ENCODE peak calls at places on chromosomes 1 and 21, in four cellular contexts. R is upper lobe of left lung, J is coronary artery, F is A549. Z is an unnamed sample.

GRCh38 chr1:234765672-234766071 is 155.7 kb upstream of the IRF2BP2 start:
- DNase-seq in J (no peak), F (no peak), R (no peak), Z (no peak)

GRCh38 chr1:27772071-27772470 is 948 bp upstream of the STX12 start:
- DNase-seq in J (no peak), F (no peak), R (no peak), Z (no peak)

GRCh38 chr1:171381866-171382210 is 67.9 kb downstream of the FMO4 start:
- DNase-seq in F (no peak), J (no peak), R (no peak), Z (no peak)

GRCh38 chr1:85328713-85329376 is 52.4 kb upstream of the BCL10 start:
- DNase-seq in F (peak; percentile 77), J (no peak), R (peak; percentile 34), Z (no peak)

GRCh38 chr1:117627562-117628165 is 21.8 kb downstream of the TENT5C start:
- DNase-seq in R (no peak), J (peak; percentile 26), F (no peak), Z (no peak)

GRCh38 chr1:165490175-165490574 is 45.2 kb upstream of the RXRG start:
- DNase-seq in F (no peak), R (no peak), J (no peak), Z (no peak)

GRCh38 chr1:234584926-234585325 is 25.1 kb downstream of the IRF2BP2 start:
- DNase-seq in J (no peak), F (no peak), R (no peak), Z (no peak)

GRCh38 chr21:41615613-41616012 is 107.7 kb upstream of the TMPRSS2 start:
- DNase-seq in R (no peak), F (no peak), J (no peak), Z (no peak)

GRCh38 chr1:22239378-22239777 is 96.5 kb upstream of the WNT4 start:
- DNase-seq in R (peak; percentile 44), F (no peak), J (no peak), Z (no peak)

GRCh38 chr1:151145158-151146071 is 1.0 kb downstream of the SEMA6C start:
- DNase-seq in R (peak; percentile 40), F (no peak), J (no peak), Z (no peak)

GRCh38 chr1:23381233-23381885 is 11.7 kb upstream of the ZNF436 start:
- DNase-seq in R (no peak), F (no peak), J (no peak), Z (no peak)

GRCh38 chr1:237324226-237324625 is 282.2 kb downstream of the RYR2 start:
- DNase-seq in J (no peak), F (no peak), R (no peak), Z (no peak)

GRCh38 chr1:100130552-100131077 is 2.1 kb downstream of the SASS6 start:
- DNase-seq in J (no peak), F (no peak), R (no peak), Z (peak; percentile 60)

GRCh38 chr1:109929588-109930251 is 19.1 kb downstream of the CSF1 start:
- DNase-seq in J (no peak), R (no peak), F (no peak), Z (no peak)

GRCh38 chr1:23198373-23198772 is 18.9 kb downstream of the HTR1D start:
- DNase-seq in F (no peak), J (no peak), R (no peak), Z (no peak)

GRCh38 chr1:95071539-95071938 is 1.2 kb downstream of the ALG14 start:
- DNase-seq in F (no peak), R (no peak), J (no peak), Z (no peak)

GRCh38 chr21:26965567-26966359 is 1.1 kb downstream of the ADAMTS5 start:
- DNase-seq in J (no peak), R (no peak), F (no peak), Z (no peak)

GRCh38 chr1:40974945-40975344 is 4.6 kb upstream of the CTPS1 start:
- DNase-seq in J (no peak), R (no peak), F (no peak), Z (no peak)

GRCh38 chr1:70627910-70628309 is 216.8 kb downstream of the CTH start:
- DNase-seq in F (no peak), J (no peak), R (peak; percentile 28), Z (no peak)

GRCh38 chr1:1270813-1271212 is 2.8 kb downstream of the UBE2J2 start:
- DNase-seq in R (no peak), J (no peak), F (no peak), Z (no peak)
- H3K4me3 ChIP-seq in R (no peak overlapping the region), J (peak overlapping the region; percentile 49), F (no peak overlapping the region), Z (no peak overlapping the region)

DNA sequence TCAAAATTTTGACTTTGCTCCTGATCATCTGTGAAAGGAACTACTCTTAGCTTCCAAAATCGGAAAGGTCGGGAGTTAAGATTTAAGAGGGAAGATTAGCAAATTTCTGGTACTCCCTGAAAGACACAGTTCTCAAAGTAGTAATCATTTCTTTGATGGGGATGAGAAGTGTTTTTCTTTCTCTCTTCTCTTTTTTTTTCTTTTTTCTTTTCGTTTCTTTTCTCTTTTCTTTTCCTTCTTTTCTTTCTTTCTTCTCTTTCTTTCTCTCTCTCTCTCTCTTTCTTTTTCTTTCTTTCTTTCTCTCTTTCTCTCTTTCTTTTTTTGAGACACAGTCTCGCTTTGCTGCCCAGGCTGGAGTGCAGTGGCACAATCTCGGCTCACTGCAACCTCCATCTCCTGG is 5.1 kb upstream of the RAB29 start:
- DNase-seq in J (no peak), R (no peak), F (no peak), Z (no peak)
- TF ChIP-seq CTCF in J (no peak), R (no peak), F (no peak), Z (no peak)

GRCh38 chr1:229817936-229818335 is 191.9 kb downstream of the URB2 start:
- DNase-seq in R (no peak), F (no peak), J (no peak), Z (no peak)
- H3K4me3 ChIP-seq in R (no peak overlapping the region), F (no peak overlapping the region), J (no peak overlapping the region), Z (no peak overlapping the region)

GRCh38 chr1:214086945-214087344 is 99.2 kb downstream of the PROX1 start:
- DNase-seq in J (no peak), F (no peak), R (no peak), Z (no peak)
- TF ChIP-seq CTCF in J (no peak), F (no peak), R (no peak), Z (no peak)

GRCh38 chr1:211605034-211605433 is 26.1 kb upstream of the SLC30A1 start:
- DNase-seq in R (no peak), F (no peak), J (no peak), Z (no peak)

GRCh38 chr1:211604548-211604947 is 25.6 kb upstream of the SLC30A1 start:
- DNase-seq in J (no peak), R (no peak), F (no peak), Z (no peak)

GRCh38 chr1:211603713-211604112 is 24.8 kb upstream of the SLC30A1 start:
- DNase-seq in R (no peak), F (no peak), J (no peak), Z (no peak)

GRCh38 chr1:211601982-211602644 is 23.2 kb upstream of the SLC30A1 start:
- DNase-seq in F (no peak), R (no peak), J (no peak), Z (no peak)

GRCh38 chr1:211603191-211603701 is 24.3 kb upstream of the SLC30A1 start:
- DNase-seq in J (no peak), F (no peak), R (no peak), Z (no peak)
- H3K4me3 ChIP-seq in J (no peak overlapping the region), F (no peak overlapping the region), R (no peak overlapping the region), Z (no peak overlapping the region)

GRCh38 chr1:29912413-29912812 is 676.1 kb downstream of the PTPRU start:
- DNase-seq in R (no peak), F (no peak), J (no peak), Z (peak; percentile 15)
- TF ChIP-seq CTCF in R (peak; percentile 22), F (peak; percentile 38), J (no peak), Z (peak; percentile 28)

GRCh38 chr1:225815526-225816178 is 5.7 kb downstream of the EPHX1 start:
- DNase-seq in F (no peak), R (no peak), J (no peak), Z (no peak)

GRCh38 chr1:225818229-225818628 is 8.3 kb downstream of the EPHX1 start:
- DNase-seq in F (no peak), R (no peak), J (no peak), Z (no peak)

GRCh38 chr1:225819346-225820192 is 9.6 kb downstream of the EPHX1 start:
- DNase-seq in F (no peak), R (no peak), J (no peak), Z (no peak)

GRCh38 chr1:225816643-225817538 is 7.0 kb downstream of the EPHX1 start:
- DNase-seq in F (no peak), J (peak; percentile 88), R (no peak), Z (no peak)

GRCh38 chr1:225817611-225818061 is 7.7 kb downstream of the EPHX1 start:
- DNase-seq in F (peak; percentile 65), J (peak; percentile 96), R (peak; percentile 95), Z (no peak)
- H3K4me3 ChIP-seq in F (no peak overlapping the region), J (peak overlapping the region; percentile 48), R (no peak overlapping the region), Z (no peak overlapping the region)

GRCh38 chr1:226979115-226979516 is 39.0 kb downstream of the COQ8A start:
- DNase-seq in R (no peak), F (no peak), J (peak; percentile 64), Z (no peak)
- TF ChIP-seq CTCF in R (no peak), F (no peak), J (no peak), Z (no peak)

DNA sequence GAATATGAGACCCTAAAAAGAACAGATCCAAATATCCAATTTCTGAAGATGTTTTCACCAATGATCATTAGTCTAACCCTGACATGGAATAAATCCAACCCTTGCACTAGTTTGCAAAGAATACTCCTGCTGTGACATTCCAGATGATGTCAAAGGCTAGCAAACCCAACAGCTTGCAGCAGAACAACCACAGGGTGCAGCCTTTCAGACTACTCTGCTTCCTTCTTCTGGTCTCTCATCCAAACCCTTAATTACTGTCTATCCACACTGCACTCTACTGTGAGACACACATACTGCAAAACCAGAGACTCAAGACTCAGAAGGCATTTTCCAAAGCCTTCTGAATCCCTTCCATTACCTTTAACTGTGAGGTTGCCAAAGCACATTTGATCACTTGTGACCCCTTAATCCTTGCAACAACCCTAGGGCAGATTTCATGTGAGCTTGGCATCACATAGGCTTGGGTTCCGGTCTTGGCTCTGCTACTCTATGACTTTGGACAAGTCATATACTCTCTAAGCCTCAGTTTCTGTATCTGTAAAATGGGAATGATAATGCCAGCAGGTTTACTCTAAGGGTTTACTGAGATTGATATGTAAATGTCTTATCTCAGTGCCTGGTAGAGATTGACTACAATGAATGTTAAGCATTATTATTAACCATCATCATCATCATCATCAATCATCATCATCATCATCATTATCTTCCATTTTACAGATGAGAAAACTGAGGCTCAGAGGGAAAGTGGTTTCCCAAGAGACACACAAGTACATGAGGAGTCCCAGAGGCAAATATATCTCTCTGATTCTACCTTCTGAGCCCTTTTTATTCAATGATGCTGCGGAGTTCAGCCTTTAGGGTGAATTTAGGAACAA is 94.5 kb downstream of the SYF2 start:
- DNase-seq in F (no peak), J (no peak), R (no peak), Z (no peak)
- H3K4me3 ChIP-seq in F (no peak overlapping the region), J (no peak overlapping the region), R (no peak overlapping the region), Z (no peak overlapping the region)

GRCh38 chr1:51313268-51313852 is 17.0 kb downstream of the TTC39A start:
- DNase-seq in R (no peak), F (peak; percentile 33), J (no peak), Z (no peak)
- TF ChIP-seq CTCF in R (peak; percentile 24), F (no peak), J (no peak), Z (no peak)

Z was measured in GM12865.